ENCODE peak calls at places on chromosomes 5 and 9, in eight cellular contexts. H is HFFc6; X is heart left ventricle; U is RWPE1; F is activated CD8-positive, alpha-beta T cell treated with anti-CD3 and anti-CD28 coated beads for 36 hours; I is kidney epithelial cell; O is bronchial epithelial cell; R is MCF 10A. B is an unnamed sample.

GRCh38 chr5:124507688-124508087 is 238.8 kb downstream of the ZNF608 start:
- DNase-seq in H (no peak), X (no peak), U (no peak), F (no peak), I (no peak), O (no peak), R (no peak), B (no peak)

GRCh38 chr5:14915291-14915976 is 43.9 kb upstream of the ANKH start:
- DNase-seq in H (no peak), X (no peak), U (no peak), F (no peak), I (no peak), O (no peak), R (no peak), B (no peak)

GRCh38 chr5:59503223-59503622 is 390.3 kb downstream of the PDE4D start:
- DNase-seq in H (no peak), X (no peak), U (no peak), F (no peak), I (no peak), O (no peak), R (no peak), B (no peak)

GRCh38 chr9:87382902-87383301 is 114.8 kb upstream of the DAPK1 start:
- DNase-seq in H (peak; percentile 1), X (no peak), U (peak; percentile 31), F (no peak), I (no peak), O (peak; percentile 72), R (peak; percentile 87), B (no peak)

GRCh38 chr9:121288874-121289553 is 21.1 kb downstream of the GSN start:
- DNase-seq in H (peak; percentile 73), X (peak; percentile 67), U (no peak), F (no peak), I (peak; percentile 86), O (peak; percentile 78), R (no peak), B (no peak)

GRCh38 chr5:131672791-131673190 is 37.8 kb upstream of the RAPGEF6 start:
- DNase-seq in H (no peak), X (no peak), U (no peak), F (no peak), I (no peak), O (no peak), R (no peak), B (no peak)

GRCh38 chr5:123610665-123611406 is 98.9 kb downstream of the CSNK1G3 start:
- DNase-seq in H (peak; percentile 62), X (no peak), U (peak; percentile 49), F (peak; percentile 28), I (peak; percentile 45), O (peak; percentile 75), R (peak; percentile 76), B (peak; percentile 25)

GRCh38 chr9:135547756-135548736 is 2.1 kb downstream of the OBP2A start:
- DNase-seq in H (no peak), X (no peak), U (no peak), F (no peak), I (no peak), O (no peak), R (no peak), B (no peak)

GRCh38 chr5:139982157-139982974 is 60.7 kb downstream of the NRG2 start:
- DNase-seq in H (peak; percentile 64), X (no peak), U (peak; percentile 21), F (no peak), I (peak; percentile 51), O (peak; percentile 54), R (peak; percentile 59), B (no peak)

GRCh38 chr5:131589510-131590348 is 45.3 kb downstream of the RAPGEF6 start:
- DNase-seq in H (peak; percentile 52), X (no peak), U (peak; percentile 59), F (peak; percentile 14), I (no peak), O (peak; percentile 56), R (peak; percentile 58), B (peak; percentile 55)

GRCh38 chr9:99824378-99825157 is 2.9 kb downstream of the NR4A3 start:
- DNase-seq in H (peak; percentile 29), X (peak; percentile 49), U (peak; percentile 38), F (peak; percentile 87), I (no peak), O (no peak), R (no peak), B (peak; percentile 80)

GRCh38 chr9:123406691-123407536 is 50.9 kb downstream of the CRB2 start:
- DNase-seq in H (no peak), X (no peak), U (no peak), F (no peak), I (no peak), O (no peak), R (no peak), B (no peak)

GRCh38 chr9:122991370-122991830 is 42.1 kb upstream of the GPR21 start:
- DNase-seq in H (peak; percentile 87), X (no peak), U (peak; percentile 87), F (peak; percentile 63), I (peak; percentile 86), O (peak; percentile 96), R (peak; percentile 79), B (peak; percentile 54)

GRCh38 chr5:139422307-139422893 is 16.9 kb downstream of the DNAJC18 start:
- DNase-seq in H (peak; percentile 73), X (no peak), U (peak; percentile 84), F (peak; percentile 72), I (peak; percentile 26), O (peak; percentile 70), R (peak; percentile 84), B (peak; percentile 85)

GRCh38 chr5:3510642-3511041 is 85.0 kb upstream of the IRX1 start:
- DNase-seq in H (no peak), X (no peak), U (no peak), F (no peak), I (no peak), O (no peak), R (no peak), B (no peak)

GRCh38 chr5:1515921-1516571 is 7.7 kb downstream of the LPCAT1 start:
- DNase-seq in H (peak; percentile 32), X (peak; percentile 11), U (peak; percentile 87), F (no peak), I (peak; percentile 86), O (peak; percentile 92), R (peak; percentile 56), B (no peak)

GRCh38 chr9:93173365-93174150 is 10.4 kb upstream of the WNK2 start:
- DNase-seq in H (no peak), X (no peak), U (no peak), F (no peak), I (no peak), O (no peak), R (no peak), B (no peak)

GRCh38 chr5:32233696-32234447 is 59.8 kb upstream of the GOLPH3 start:
- DNase-seq in H (peak; percentile 15), X (no peak), U (no peak), F (no peak), I (peak; percentile 18), O (peak; percentile 35), R (no peak), B (no peak)

GRCh38 chr5:176611435-176611834 is 1.5 kb upstream of the GPRIN1 start:
- DNase-seq in H (peak; percentile 81), X (peak; percentile 74), U (peak; percentile 78), F (peak; percentile 76), I (peak; percentile 50), O (peak; percentile 70), R (peak; percentile 87), B (no peak)

GRCh38 chr5:176609724-176610429 is at the start of gene GPRIN1:
- DNase-seq in H (no peak), X (peak; percentile 58), U (peak; percentile 90), F (peak; percentile 42), I (no peak), O (no peak), R (peak; percentile 63), B (peak; percentile 96)

GRCh38 chr5:176608937-176609723 is 826 bp downstream of the GPRIN1 start:
- DNase-seq in H (no peak), X (no peak), U (no peak), F (no peak), I (no peak), O (no peak), R (no peak), B (no peak)

GRCh38 chr5:176612008-176612407 is 2.1 kb upstream of the GPRIN1 start:
- DNase-seq in H (no peak), X (no peak), U (no peak), F (no peak), I (no peak), O (no peak), R (no peak), B (no peak)

GRCh38 chr5:176610430-176610763 is 441 bp upstream of the GPRIN1 start:
- DNase-seq in H (no peak), X (no peak), U (no peak), F (no peak), I (no peak), O (no peak), R (no peak), B (no peak)
- TF ChIP-seq CTCF in H (no peak), X (no peak), U (peak; percentile 21), F (no peak), I (no peak), O (no peak), R (peak; percentile 0), B (no peak)

GRCh38 chr5:136689563-136689962 is 324.2 kb upstream of the TRPC7 start:
- DNase-seq in H (no peak), X (no peak), U (no peak), F (no peak), I (no peak), O (no peak), R (no peak), B (no peak)

GRCh38 chr5:136686192-136686872 is 321.0 kb upstream of the TRPC7 start:
- DNase-seq in H (peak; percentile 81), X (no peak), U (peak; percentile 10), F (no peak), I (peak; percentile 5), O (peak; percentile 84), R (peak; percentile 55), B (no peak)
- TF ChIP-seq CTCF in H (peak; percentile 79), X (no peak), U (no peak), F (peak; percentile 21), I (peak; percentile 59), O (peak; percentile 64), R (peak; percentile 56), B (no peak)

DNA sequence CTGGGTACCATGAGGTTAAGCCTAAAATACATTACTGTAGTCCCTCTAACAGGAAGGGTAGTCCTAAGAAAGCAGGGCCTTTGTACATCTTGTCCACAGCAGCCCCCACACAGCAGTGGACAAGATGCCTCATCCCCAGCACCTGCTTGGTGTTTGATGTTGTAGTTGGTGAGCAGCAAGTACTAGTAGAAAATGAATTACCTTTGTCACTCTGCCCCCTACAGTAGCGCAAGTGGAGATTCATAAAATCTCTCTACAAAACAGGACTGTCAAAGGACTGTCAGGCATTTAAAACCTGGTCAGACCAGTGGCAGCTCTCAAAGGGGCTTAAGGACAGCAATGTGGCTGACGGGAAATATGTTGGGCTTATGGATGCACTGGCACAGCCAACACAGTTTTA is 122.5 kb downstream of the TMEM174 start:
- DNase-seq in H (no peak), X (no peak), U (no peak), F (no peak), I (no peak), O (no peak), R (no peak), B (no peak)
- TF ChIP-seq CTCF in H (no peak), X (no peak), U (no peak), F (no peak), I (no peak), O (peak; percentile 29), R (no peak), B (no peak)

DNA sequence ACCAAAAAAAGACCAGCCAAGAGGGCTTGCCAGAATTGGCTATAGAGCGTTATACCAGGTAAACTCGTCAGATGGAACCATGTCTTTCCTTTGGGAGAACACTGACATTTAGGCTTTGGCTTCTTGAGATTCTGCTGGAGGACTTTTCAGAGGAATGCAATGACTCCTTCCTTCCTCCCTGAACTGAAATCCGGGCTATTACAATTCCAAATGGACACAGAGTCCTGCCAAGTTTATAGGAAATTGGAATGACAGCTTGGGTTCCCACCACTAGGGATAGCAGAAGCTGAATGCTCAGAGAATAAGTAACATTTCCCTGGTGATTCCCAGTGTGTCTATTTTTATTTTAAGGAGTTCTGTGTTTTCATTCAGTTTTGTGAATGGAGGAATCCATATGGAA is 143.0 kb downstream of the FGF1 start:
- DNase-seq in H (peak; percentile 50), X (peak; percentile 31), U (no peak), F (no peak), I (no peak), O (no peak), R (no peak), B (no peak)
- TF ChIP-seq CTCF in H (peak; percentile 51), X (no peak), U (no peak), F (no peak), I (no peak), O (no peak), R (no peak), B (no peak)